ENCODE peak calls at places on chromosomes 2 and 18, in eight cellular contexts. K, M, S, F, I, Z, G and Y are unnamed samples.

GRCh38 chr2:201127570-201127969 is 11.6 kb downstream of the CFLAR start:
- DNase-seq in M (no peak), K (no peak), Z (peak; percentile 61), I (no peak), G (no peak), F (no peak), S (no peak), Y (peak; percentile 63)

GRCh38 chr18:4058179-4058578 is 396.9 kb downstream of the DLGAP1 start:
- DNase-seq in M (no peak), Z (no peak), F (no peak), K (no peak), I (no peak), G (no peak), S (no peak), Y (no peak)

GRCh38 chr2:170255971-170256370 is 78.0 kb downstream of the MYO3B start:
- DNase-seq in Z (no peak), G (no peak), I (no peak), K (no peak), S (no peak), M (no peak), F (peak; percentile 1), Y (no peak)

GRCh38 chr18:76564117-76564516 is 69.1 kb upstream of the ZNF516 start:
- DNase-seq in S (no peak), I (no peak), F (peak; percentile 47), M (no peak), Z (peak; percentile 67), G (no peak), K (no peak), Y (no peak)

GRCh38 chr2:112153179-112153490 is 14.9 kb downstream of the FBLN7 start:
- DNase-seq in Z (no peak), G (no peak), K (no peak), I (peak; percentile 17), F (no peak), M (no peak), S (no peak), Y (no peak)

GRCh38 chr2:1681323-1682310 is 62.7 kb downstream of the PXDN start:
- DNase-seq in Z (peak; percentile 63), G (no peak), I (peak; percentile 36), M (no peak), K (no peak), F (no peak), S (no peak), Y (no peak)

GRCh38 chr2:112926707-112927106 is 15.7 kb downstream of the IL37 start:
- DNase-seq in I (no peak), Z (no peak), S (no peak), G (no peak), K (no peak), M (no peak), F (no peak), Y (no peak)

GRCh38 chr18:28204154-28204553 is 27.2 kb upstream of the CDH2 start:
- DNase-seq in I (no peak), S (no peak), G (no peak), K (peak; percentile 19), M (no peak), Z (peak; percentile 62), F (peak; percentile 56), Y (no peak)

GRCh38 chr18:58391932-58392331 is 237.0 kb downstream of the ALPK2 start:
- DNase-seq in Z (peak; percentile 4), K (no peak), M (no peak), F (no peak), G (no peak), S (no peak), I (no peak), Y (no peak)

GRCh38 chr2:237558918-237559645 is 7.3 kb upstream of the PRLH start:
- DNase-seq in F (peak; percentile 48), I (no peak), K (no peak), M (no peak), S (no peak), Z (peak; percentile 89), G (peak; percentile 76), Y (no peak)

DNA sequence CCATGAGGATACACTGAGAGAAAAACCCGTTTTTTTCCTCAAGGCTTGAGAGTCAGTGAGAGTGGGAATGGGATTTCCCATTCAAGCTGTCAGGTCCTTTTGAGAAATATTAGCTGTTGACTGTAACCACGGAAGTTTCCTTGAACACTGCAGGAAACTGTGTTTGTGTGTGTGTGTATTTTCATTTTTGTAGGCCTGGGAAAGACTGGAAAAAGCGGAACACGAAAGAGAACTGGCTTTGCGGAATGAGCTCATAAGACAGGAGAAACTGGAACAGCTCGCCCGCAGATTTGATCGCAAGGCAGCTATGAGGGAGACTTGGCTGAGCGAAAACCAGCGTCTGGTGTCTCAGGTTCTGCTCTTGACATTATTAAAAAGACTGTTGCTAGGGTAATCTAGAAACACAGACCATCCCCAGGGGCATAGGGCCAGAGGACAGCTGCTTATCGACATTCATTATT is 98.8 kb upstream of the EML6 start:
- DNase-seq in I (no peak), S (no peak), G (no peak), K (no peak), M (no peak), F (peak; percentile 78), Z (peak; percentile 80), Y (no peak)
- H3K27ac ChIP-seq in I (no peak overlapping the region), S (no peak overlapping the region), G (peak overlapping the region; percentile 47), K (no peak overlapping the region), M (no peak overlapping the region), F (no peak overlapping the region), Z (peak overlapping the region; percentile 23), Y (no peak overlapping the region)

GRCh38 chr2:8822218-8822617 is 15.2 kb downstream of the KIDINS220 start:
- DNase-seq in K (no peak), I (no peak), S (no peak), G (no peak), F (peak; percentile 60), M (no peak), Z (peak; percentile 58), Y (no peak)

GRCh38 chr2:8821276-8822217 is 15.9 kb downstream of the KIDINS220 start:
- DNase-seq in F (peak; percentile 88), Z (peak; percentile 88), I (no peak), M (no peak), K (no peak), G (no peak), S (no peak), Y (no peak)

GRCh38 chr2:8819948-8820347 is 17.5 kb downstream of the KIDINS220 start:
- DNase-seq in M (no peak), I (no peak), F (no peak), K (no peak), Z (no peak), S (no peak), G (no peak), Y (no peak)

GRCh38 chr2:8819194-8819593 is 18.2 kb downstream of the KIDINS220 start:
- DNase-seq in G (no peak), F (peak; percentile 38), K (no peak), S (no peak), M (no peak), Z (peak; percentile 25), I (no peak), Y (no peak)

GRCh38 chr2:8817219-8817618 is 20.2 kb downstream of the KIDINS220 start:
- DNase-seq in F (no peak), G (no peak), I (no peak), Z (no peak), K (no peak), M (no peak), S (no peak), Y (no peak)
- H3K4me3 ChIP-seq in F (no peak overlapping the region), G (no peak overlapping the region), I (no peak overlapping the region), Z (no peak overlapping the region), K (no peak overlapping the region), M (no peak overlapping the region), S (no peak overlapping the region), Y (no peak overlapping the region)

GRCh38 chr2:96685285-96685591 is 42.7 kb downstream of the FER1L5 start:
- DNase-seq in S (no peak), Z (peak; percentile 3), K (no peak), I (no peak), M (no peak), F (no peak), G (no peak), Y (no peak)
- H3K4me1 ChIP-seq in S (no peaks in the 10 kb centered on the region), Z (no peaks in the 10 kb centered on the region), K (no peaks in the 10 kb centered on the region), I (no peaks in the 10 kb centered on the region), M (peaks cover 12% of the 10 kb centered on the region), F (peaks cover 18% of the 10 kb centered on the region), G (no peaks in the 10 kb centered on the region), Y (no peaks in the 10 kb centered on the region)

DNA sequence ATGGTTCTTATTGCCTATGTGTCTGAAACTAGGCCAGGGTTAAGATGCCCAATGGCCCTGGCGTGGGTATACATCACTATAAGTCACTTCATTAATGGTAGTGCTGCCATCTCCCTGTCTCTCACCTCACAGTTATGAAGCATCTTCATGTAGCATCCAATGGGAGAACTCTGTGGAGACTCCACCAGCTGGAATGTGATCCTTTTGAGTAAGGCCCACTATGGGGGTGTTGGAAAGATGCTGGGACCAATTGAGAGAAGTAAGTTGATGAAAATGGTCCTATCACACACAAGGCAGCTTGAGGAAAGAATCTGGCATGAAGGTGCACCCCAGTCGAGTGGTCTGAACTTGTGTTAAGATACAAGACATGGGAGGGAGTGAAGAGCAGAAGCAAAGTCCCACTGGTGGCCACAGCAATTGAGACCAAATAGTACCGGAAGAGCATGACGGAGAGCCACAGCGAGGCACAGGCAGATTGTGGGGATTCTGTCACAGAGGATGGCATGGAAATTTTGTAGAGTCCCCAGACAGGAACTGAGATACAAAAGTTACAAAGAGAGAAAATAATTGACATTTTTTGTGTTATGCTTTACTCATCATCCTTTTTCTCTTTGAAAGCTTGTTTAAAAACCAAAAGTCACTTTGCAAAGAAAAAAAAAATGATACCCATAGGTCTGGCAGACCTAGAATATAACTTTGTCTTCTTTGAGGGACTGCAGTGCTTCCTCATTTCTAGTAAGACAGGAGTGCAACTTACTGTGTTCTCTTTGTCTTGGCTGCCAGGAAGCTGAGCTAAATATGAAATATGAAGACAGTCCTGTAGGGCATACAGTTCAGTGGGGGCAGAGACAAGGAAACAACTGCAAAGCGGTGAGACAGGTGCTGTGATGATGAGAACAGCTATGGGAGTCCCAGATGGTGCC is 4.9 kb downstream of the ARHGAP25 start:
- DNase-seq in G (peak; percentile 46), I (peak; percentile 48), M (no peak), K (no peak), F (no peak), S (no peak), Z (no peak), Y (no peak)
- H3K27ac ChIP-seq in G (peak overlapping the region; percentile 2), I (no peak overlapping the region), M (no peak overlapping the region), K (no peak overlapping the region), F (no peak overlapping the region), S (peak overlapping the region; percentile 81), Z (no peak overlapping the region), Y (no peak overlapping the region)

GRCh38 chr2:146820672-146821071 is 1024.2 kb upstream of the ACVR2A start:
- DNase-seq in Z (peak; percentile 68), G (no peak), M (no peak), K (no peak), I (no peak), S (no peak), F (peak; percentile 41), Y (no peak)
- H3K4me3 ChIP-seq in Z (no peak overlapping the region), G (no peak overlapping the region), M (no peak overlapping the region), K (no peak overlapping the region), I (no peak overlapping the region), S (no peak overlapping the region), F (no peak overlapping the region), Y (no peak overlapping the region)

GRCh38 chr2:136052374-136053362 is 65.3 kb downstream of the CXCR4 start:
- DNase-seq in S (peak; percentile 11), I (no peak), M (no peak), G (no peak), F (no peak), K (no peak), Z (no peak), Y (no peak)
- H3K4me1 ChIP-seq in S (peaks cover 93% of the 10 kb centered on the region), I (peaks cover 88% of the 10 kb centered on the region), M (peaks cover 3% of the 10 kb centered on the region), G (peaks cover 12% of the 10 kb centered on the region), F (no peaks in the 10 kb centered on the region), K (no peaks in the 10 kb centered on the region), Z (no peaks in the 10 kb centered on the region), Y (peaks cover 91% of the 10 kb centered on the region)